ENCODE peak calls at places on chromosomes 5 and 9, in seven cellular contexts. D, L, S, I, W, Y and O are unnamed samples.

GRCh38 chr5:12399868-12400267 is 495.6 kb upstream of the CTNND2 start:
- DNase-seq in D (peak), L (no peak), S (no peak), I (no peak), W (no peak), Y (no peak), O (no peak)

GRCh38 chr5:43121565-43122484 is 1.1 kb downstream of the ZNF131 start:
- DNase-seq in D (peak), L (peak), S (peak), I (no peak), W (no peak), Y (no peak), O (no peak)

GRCh38 chr9:9754186-9754585 is 858.6 kb downstream of the PTPRD start:
- DNase-seq in D (no peak), L (no peak), S (no peak), I (no peak), W (no peak), Y (no peak), O (no peak)

GRCh38 chr9:131657890-131658752 is 81.8 kb downstream of the RAPGEF1 start:
- DNase-seq in D (peak), L (no peak), S (no peak), I (peak), W (no peak), Y (no peak), O (no peak)

GRCh38 chr5:57368010-57368409 is 114.6 kb downstream of the ACTBL2 start:
- DNase-seq in D (no peak), L (no peak), S (no peak), I (no peak), W (no peak), Y (no peak), O (no peak)

GRCh38 chr5:73306741-73307275 is 133.8 kb downstream of the TMEM174 start:
- DNase-seq in D (no peak), L (no peak), S (no peak), I (no peak), W (no peak), Y (no peak), O (no peak)

GRCh38 chr9:5879419-5880181 is 11.1 kb upstream of the MLANA start:
- DNase-seq in D (peak), L (peak), S (no peak), I (no peak), W (no peak), Y (no peak), O (no peak)

GRCh38 chr5:108093186-108093585 is 288.7 kb downstream of the FBXL17 start:
- DNase-seq in D (no peak), L (peak), S (no peak), I (no peak), W (no peak), Y (no peak), O (no peak)

GRCh38 chr5:132496631-132497487 is 6.3 kb upstream of the IRF1 start:
- DNase-seq in D (peak), L (peak), S (no peak), I (peak), W (peak), Y (peak), O (no peak)

GRCh38 chr9:133730994-133731715 is 7.0 kb downstream of the SARDH start:
- DNase-seq in D (no peak), L (no peak), S (no peak), I (peak), W (peak), Y (no peak), O (no peak)

GRCh38 chr9:16730162-16730561 is 140.3 kb downstream of the BNC2 start:
- DNase-seq in D (no peak), L (no peak), S (no peak), I (no peak), W (no peak), Y (no peak), O (no peak)

GRCh38 chr9:73183917-73184861 is 32.5 kb downstream of the ANXA1 start:
- DNase-seq in D (peak), L (no peak), S (no peak), I (no peak), W (no peak), Y (no peak), O (no peak)

GRCh38 chr9:120531683-120532300 is 48.2 kb downstream of the CDK5RAP2 start:
- DNase-seq in D (peak), L (peak), S (no peak), I (no peak), W (no peak), Y (no peak), O (no peak)

GRCh38 chr5:28576022-28576421 is 1537.6 kb upstream of the CDH9 start:
- DNase-seq in D (no peak), L (no peak), S (no peak), I (no peak), W (no peak), Y (no peak), O (no peak)

GRCh38 chr5:160926428-160926827 is 74.4 kb upstream of the ATP10B start:
- DNase-seq in D (no peak), L (no peak), S (no peak), I (no peak), W (no peak), Y (no peak), O (no peak)

GRCh38 chr5:178483620-178484019 is 106.6 kb downstream of the COL23A1 start:
- DNase-seq in D (no peak), L (peak), S (peak), I (no peak), W (no peak), Y (no peak), O (peak)

GRCh38 chr9:13445123-13445522 is 165.6 kb upstream of the MPDZ start:
- DNase-seq in D (no peak), L (no peak), S (no peak), I (no peak), W (no peak), Y (no peak), O (no peak)

GRCh38 chr5:65133473-65134110 is 348.1 kb downstream of the ADAMTS6 start:
- DNase-seq in D (no peak), L (no peak), S (no peak), I (no peak), W (no peak), Y (no peak), O (no peak)

GRCh38 chr9:137669261-137669672 is 50.5 kb downstream of the EHMT1 start:
- DNase-seq in D (no peak), L (no peak), S (no peak), I (no peak), W (peak), Y (no peak), O (no peak)

GRCh38 chr5:176880393-176881020 is 18.6 kb downstream of the HK3 start:
- DNase-seq in D (no peak), L (no peak), S (no peak), I (no peak), W (no peak), Y (no peak), O (no peak)